ENCODE peak calls at places on chromosomes 7 and 10, in five cellular contexts. U is H1, X is neuronal stem cell, P is H9, R is trophoblast cell. E is an unnamed sample.
A peak's percentile ranks its signal among the peaks of the same experiment; 100 is the strongest.

GRCh38 chr10:8418631-8419030 is 364.1 kb downstream of the GATA3 start:
- DNase-seq in P (no peak), U (no peak), X (no peak), R (peak; percentile 44), E (peak; percentile 56)

GRCh38 chr10:72066318-72067284 is 21.8 kb downstream of the SPOCK2 start:
- DNase-seq in U (no peak), P (no peak), X (no peak), R (no peak), E (no peak)

GRCh38 chr7:105718511-105718925 is 137.2 kb upstream of the EFCAB10 start:
- DNase-seq in X (no peak), P (no peak), R (peak; percentile 99), U (no peak), E (no peak)

GRCh38 chr7:68216046-68216445 is 1219.4 kb downstream of the TYW1 start:
- DNase-seq in P (peak; percentile 31), U (no peak), R (no peak), X (no peak), E (no peak)

GRCh38 chr10:15427836-15428414 is 56.8 kb upstream of the FAM171A1 start:
- DNase-seq in U (no peak), X (peak; percentile 53), P (no peak), R (no peak), E (peak; percentile 78)

GRCh38 chr10:29877798-29878491 is 181.4 kb downstream of the JCAD start:
- DNase-seq in X (no peak), U (no peak), P (no peak), R (no peak), E (no peak)

GRCh38 chr10:124747745-124748144 is 3.6 kb upstream of the FAM53B start:
- DNase-seq in U (no peak), R (no peak), P (no peak), X (no peak), E (no peak)

GRCh38 chr10:74799840-74800239 is 26.6 kb upstream of the KAT6B start:
- DNase-seq in P (no peak), U (no peak), X (no peak), R (no peak), E (peak; percentile 66)

GRCh38 chr10:97685395-97685958 is 1.6 kb downstream of the AVPI1 start:
- DNase-seq in U (no peak), P (peak; percentile 68), R (peak; percentile 40), X (no peak), E (peak; percentile 52)

GRCh38 chr7:87219545-87220025 is at the start of gene TMEM243:
- DNase-seq in X (peak; percentile 51), R (peak; percentile 58), P (peak; percentile 53), U (peak; percentile 73), E (peak; percentile 84)

GRCh38 chr7:158821173-158822021 is 7.9 kb downstream of the ESYT2 start:
- DNase-seq in U (peak; percentile 44), X (no peak), P (no peak), R (peak; percentile 81), E (peak; percentile 82)

GRCh38 chr7:288671-289101 is 1.3 kb upstream of the FOXL3 start:
- DNase-seq in X (no peak), R (no peak), U (no peak), P (no peak), E (no peak)

GRCh38 chr10:131829156-131829930 is 71.5 kb upstream of the PPP2R2D start:
- DNase-seq in X (no peak), U (no peak), P (no peak), R (no peak), E (no peak)

GRCh38 chr10:63829573-63830149 is 308.5 kb downstream of the REEP3 start:
- DNase-seq in U (no peak), P (no peak), X (no peak), R (no peak), E (no peak)

GRCh38 chr7:139080905-139081304 is 28.6 kb downstream of the ZC3HAV1 start:
- DNase-seq in R (no peak), P (no peak), X (no peak), U (no peak), E (no peak)

GRCh38 chr7:133585003-133585668 is 332.3 kb downstream of the EXOC4 start:
- DNase-seq in P (no peak), X (no peak), U (no peak), R (no peak), E (peak; percentile 30)

GRCh38 chr7:95905165-95905564 is 132.8 kb downstream of the DYNC1I1 start:
- DNase-seq in P (no peak), R (no peak), X (no peak), U (no peak), E (peak; percentile 21)

GRCh38 chr10:18822156-18822555 is 162.9 kb downstream of the ARL5B start:
- DNase-seq in U (peak; percentile 53), P (no peak), X (peak; percentile 70), R (no peak), E (peak; percentile 0)

GRCh38 chr10:74383617-74384016 is 232.6 kb downstream of the ADK start:
- DNase-seq in R (no peak), U (no peak), P (no peak), X (no peak), E (no peak)

GRCh38 chr7:2945171-2945570 is 98.5 kb downstream of the CARD11 start:
- DNase-seq in U (no peak), R (no peak), X (no peak), P (peak; percentile 10), E (no peak)

GRCh38 chr10:6348091-6348862 is 145.5 kb downstream of the PFKFB3 start:
- DNase-seq in X (no peak), P (no peak), U (no peak), R (peak; percentile 19), E (no peak)

GRCh38 chr7:80611779-80612178 is 26.7 kb upstream of the CD36 start:
- DNase-seq in X (no peak), P (no peak), U (no peak), R (no peak), E (peak; percentile 52)

GRCh38 chr7:131488361-131488760 is 68.1 kb downstream of the PODXL start:
- DNase-seq in R (no peak), P (no peak), X (no peak), U (no peak), E (no peak)

GRCh38 chr10:17847586-17848296 is 38.6 kb downstream of the MRC1 start:
- DNase-seq in R (no peak), U (no peak), P (no peak), X (peak; percentile 8), E (peak; percentile 38)

GRCh38 chr10:9137368-9137767 is 1082.9 kb downstream of the GATA3 start:
- DNase-seq in P (no peak), X (no peak), R (no peak), U (no peak), E (no peak)

GRCh38 chr10:116637830-116638229 is 17.1 kb downstream of the PNLIPRP2 start:
- DNase-seq in R (no peak), P (no peak), U (no peak), X (no peak), E (no peak)

GRCh38 chr10:97321807-97322195 is 2.7 kb downstream of the FRAT1 start:
- DNase-seq in U (no peak), P (peak; percentile 41), X (no peak), R (no peak), E (no peak)

GRCh38 chr7:149721084-149721601 is 52.2 kb downstream of the ZNF467 start:
- DNase-seq in P (peak; percentile 20), X (no peak), R (no peak), U (no peak), E (no peak)

GRCh38 chr10:104342941-104343411 is 4.7 kb upstream of the ITPRIP start:
- DNase-seq in P (no peak), R (no peak), U (no peak), X (no peak), E (peak; percentile 56)

GRCh38 chr7:36299882-36300341 is 89.8 kb upstream of the ANLN start:
- DNase-seq in P (peak; percentile 63), U (no peak), X (no peak), R (no peak), E (no peak)

GRCh38 chr7:88281729-88282128 is 25.0 kb downstream of the STEAP4 start:
- DNase-seq in X (no peak), U (no peak), P (no peak), R (no peak), E (no peak)

GRCh38 chr7:55493416-55493815 is 78.9 kb downstream of the VOPP1 start:
- DNase-seq in U (no peak), P (no peak), X (no peak), R (no peak), E (no peak)

GRCh38 chr10:97724341-97724941 is 10.9 kb downstream of the MARVELD1 start:
- DNase-seq in P (no peak), X (no peak), R (no peak), U (no peak), E (peak; percentile 87)

GRCh38 chr7:122802211-122802833 is 83.9 kb downstream of the CADPS2 start:
- DNase-seq in X (no peak), U (no peak), P (peak; percentile 34), R (no peak), E (no peak)

GRCh38 chr7:155295511-155295910 is 2.2 kb upstream of the INSIG1 start:
- DNase-seq in P (no peak), R (no peak), U (no peak), X (no peak), E (no peak)
- H2BK12ac ChIP-seq in P (no peak overlapping the region), R (peak overlapping the region; percentile 34), U (no peak overlapping the region), X (no peak overlapping the region), E (peak overlapping the region; percentile 11)

DNA sequence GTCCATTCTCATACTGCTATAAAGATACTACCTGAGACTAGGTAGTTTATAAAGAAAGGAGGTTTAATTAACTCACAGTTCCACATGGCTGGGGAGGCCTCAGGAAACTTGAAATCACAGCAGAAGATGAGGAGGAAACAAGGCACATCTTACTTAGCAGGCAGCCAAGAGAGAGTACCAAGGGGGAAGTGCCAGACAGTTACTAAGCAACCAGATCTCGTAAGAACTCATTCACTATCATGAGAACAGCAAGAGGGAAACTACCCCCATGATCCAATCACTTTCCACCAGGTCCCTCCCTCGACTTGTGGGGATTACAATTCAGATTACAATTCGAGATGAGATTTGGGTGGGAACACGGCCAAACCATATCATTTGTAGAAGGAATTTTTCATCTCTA is 36.3 kb downstream of the NHLRC2 start:
- DNase-seq in U (no peak), P (no peak), X (no peak), R (no peak), E (no peak)
- H3K14ac ChIP-seq in U (no peak overlapping the region), P (no peak overlapping the region), X (no peak overlapping the region), R (no peak overlapping the region), E (no peak overlapping the region)

DNA sequence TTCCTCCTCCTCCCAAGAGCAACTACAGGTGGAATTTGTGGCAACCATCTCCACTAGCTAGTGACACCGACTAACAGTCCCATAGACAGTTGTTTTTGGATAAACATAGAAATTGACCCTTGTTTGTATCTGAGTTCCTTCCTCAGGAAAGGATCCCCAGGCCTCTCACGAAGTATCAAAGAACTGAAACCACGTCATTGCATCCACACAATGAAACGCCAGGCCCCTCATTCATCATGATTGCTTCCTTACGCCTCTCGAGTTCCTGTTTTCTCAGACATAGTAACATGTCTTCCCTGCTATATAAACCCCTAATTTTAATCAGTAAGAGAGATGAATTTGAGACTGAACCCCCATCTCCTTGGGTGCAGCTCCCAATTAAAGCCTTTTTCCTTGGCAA is 18.1 kb downstream of the SLC35G1 start:
- DNase-seq in U (no peak), R (no peak), X (no peak), P (no peak), E (no peak)
- H2BK12ac ChIP-seq in U (no peak overlapping the region), R (no peak overlapping the region), X (no peak overlapping the region), P (no peak overlapping the region), E (no peak overlapping the region)

DNA sequence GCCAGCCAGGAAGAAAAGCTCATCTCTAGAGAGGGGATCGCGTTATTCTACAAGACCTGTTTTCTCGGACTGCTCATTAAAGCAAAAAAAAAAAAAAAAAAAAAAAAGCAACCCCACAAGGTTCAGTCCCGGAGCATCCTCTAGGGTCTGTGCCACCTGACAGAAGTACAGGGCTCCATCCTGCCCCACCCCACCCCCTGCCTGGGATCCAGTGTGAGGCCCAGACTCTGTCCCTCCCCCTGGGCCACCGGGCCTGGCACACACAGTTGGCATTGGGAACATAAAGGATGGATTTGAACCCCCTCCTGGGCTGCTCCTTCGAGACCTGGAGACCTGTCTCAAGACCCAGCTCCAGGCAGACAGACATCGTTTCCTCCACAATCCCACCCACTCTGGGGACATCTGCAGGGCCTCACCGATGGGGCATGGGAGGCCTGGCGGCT is 685 bp downstream of the ORAI2 start:
- DNase-seq in U (no peak), X (no peak), R (no peak), P (no peak), E (no peak)
- H3K14ac ChIP-seq in U (no peak overlapping the region), X (no peak overlapping the region), R (no peak overlapping the region), P (no peak overlapping the region), E (no peak overlapping the region)

E was measured in mesenchymal stem cell.